ENCODE peak calls at places on chromosomes 2 and 18, in five cellular contexts. One of them, this sample, is unnamed.

GRCh38 chr2:33069894-33070651 is 123.3 kb downstream of the LTBP1 start:
- DNase-seq in right lobe of liver: peak
- DNase-seq in DND-41: no peak
- DNase-seq in PC-3: peak
- DNase-seq in heart right ventricle: peak
- DNase-seq in this sample: no peak

GRCh38 chr2:164103271-164103670 is 367.5 kb upstream of the FIGN start:
- DNase-seq in heart right ventricle: no peak
- DNase-seq in PC-3: no peak
- DNase-seq in DND-41: no peak
- DNase-seq in right lobe of liver: no peak
- DNase-seq in this sample: no peak

GRCh38 chr18:9113468-9114149 is 11.1 kb downstream of the NDUFV2 start:
- DNase-seq in right lobe of liver: no peak
- DNase-seq in DND-41: no peak
- DNase-seq in PC-3: no peak
- DNase-seq in heart right ventricle: no peak
- DNase-seq in this sample: no peak

GRCh38 chr18:13520306-13520705 is 206.1 kb downstream of the FAM210A start:
- DNase-seq in heart right ventricle: peak
- DNase-seq in right lobe of liver: no peak
- DNase-seq in PC-3: no peak
- DNase-seq in DND-41: no peak
- DNase-seq in this sample: no peak

GRCh38 chr2:23418490-23418911 is 33.5 kb downstream of the KLHL29 start:
- DNase-seq in heart right ventricle: no peak
- DNase-seq in PC-3: peak
- DNase-seq in right lobe of liver: no peak
- DNase-seq in DND-41: no peak
- DNase-seq in this sample: no peak

GRCh38 chr2:83342860-83343329 is 1116.2 kb downstream of the SUCLG1 start:
- DNase-seq in heart right ventricle: no peak
- DNase-seq in right lobe of liver: no peak
- DNase-seq in DND-41: no peak
- DNase-seq in PC-3: no peak
- DNase-seq in this sample: no peak

GRCh38 chr2:12014088-12014960 is 267.9 kb downstream of the LPIN1 start:
- DNase-seq in right lobe of liver: no peak
- DNase-seq in heart right ventricle: peak
- DNase-seq in PC-3: no peak
- DNase-seq in DND-41: no peak
- DNase-seq in this sample: no peak

GRCh38 chr2:138632066-138632465 is 130.5 kb downstream of the SPOPL start:
- DNase-seq in PC-3: peak
- DNase-seq in heart right ventricle: no peak
- DNase-seq in right lobe of liver: no peak
- DNase-seq in DND-41: no peak
- DNase-seq in this sample: no peak

GRCh38 chr2:240725266-240726060 is 33.8 kb downstream of the AQP12A start:
- DNase-seq in PC-3: no peak
- DNase-seq in right lobe of liver: no peak
- DNase-seq in heart right ventricle: no peak
- DNase-seq in DND-41: no peak
- DNase-seq in this sample: no peak

GRCh38 chr2:49490710-49491109 is 336.4 kb upstream of the FSHR start:
- DNase-seq in right lobe of liver: peak
- DNase-seq in heart right ventricle: no peak
- DNase-seq in DND-41: peak
- DNase-seq in PC-3: peak
- DNase-seq in this sample: peak

DNA sequence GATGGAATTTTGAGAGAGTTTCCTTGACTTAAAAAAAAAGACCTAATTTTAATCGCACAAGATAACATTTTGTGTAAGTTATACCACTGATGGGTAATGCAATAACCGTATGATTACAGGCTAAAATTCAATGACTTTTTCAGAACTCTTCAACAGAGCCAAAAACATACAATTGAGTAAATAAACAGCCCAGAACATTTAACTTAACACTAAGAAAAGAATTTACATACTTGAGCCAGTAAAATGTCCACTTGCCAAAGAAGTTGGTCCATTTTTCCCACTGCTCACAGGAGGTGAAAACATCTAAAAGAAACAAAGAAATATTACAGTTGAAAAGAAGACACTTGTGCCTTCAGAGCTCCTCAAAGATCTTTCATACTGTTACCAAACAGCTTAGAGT is 2.9 kb downstream of the TCF4 start:
- DNase-seq in heart right ventricle: no peak
- DNase-seq in DND-41: no peak
- DNase-seq in right lobe of liver: no peak
- DNase-seq in PC-3: no peak
- DNase-seq in this sample: no peak
- H3K4me3 ChIP-seq in heart right ventricle: peak
- H3K4me3 ChIP-seq in DND-41: no peak
- H3K4me3 ChIP-seq in right lobe of liver: no peak
- H3K4me3 ChIP-seq in PC-3: no peak
- H3K4me3 ChIP-seq in this sample: no peak

GRCh38 chr2:39723946-39724827 is 54.9 kb downstream of the THUMPD2 start:
- DNase-seq in DND-41: no peak
- DNase-seq in heart right ventricle: no peak
- DNase-seq in right lobe of liver: no peak
- DNase-seq in PC-3: no peak
- DNase-seq in this sample: no peak
- H3K27ac ChIP-seq in DND-41: no peak
- H3K27ac ChIP-seq in heart right ventricle: no peak
- H3K27ac ChIP-seq in right lobe of liver: no peak
- H3K27ac ChIP-seq in PC-3: peak
- H3K27ac ChIP-seq in this sample: no peak

DNA sequence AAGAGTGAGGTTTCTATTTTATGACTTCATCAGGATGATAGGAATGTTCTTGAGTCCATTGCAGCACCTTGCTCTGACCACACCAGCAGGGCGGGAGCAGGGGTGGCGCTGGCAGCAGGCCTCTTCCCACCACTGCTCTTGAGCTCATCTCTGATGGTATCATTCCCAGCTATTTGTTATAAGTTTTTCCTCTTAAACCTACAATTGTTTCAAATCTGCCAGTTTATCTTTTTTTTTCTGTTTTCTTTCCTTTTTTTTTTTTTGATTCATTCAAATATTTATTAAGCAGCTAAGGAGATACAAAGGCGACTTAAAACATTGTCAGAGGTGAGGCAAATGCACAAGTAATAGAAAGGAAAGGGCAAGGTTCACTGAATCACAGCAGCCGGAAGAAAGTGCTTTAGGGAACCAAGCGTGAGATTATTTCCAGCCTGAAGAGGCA is 28.7 kb downstream of the NIFK start:
- DNase-seq in heart right ventricle: no peak
- DNase-seq in right lobe of liver: peak
- DNase-seq in DND-41: no peak
- DNase-seq in PC-3: no peak
- DNase-seq in this sample: peak
- H3K4me3 ChIP-seq in heart right ventricle: no peak
- H3K4me3 ChIP-seq in right lobe of liver: no peak
- H3K4me3 ChIP-seq in DND-41: no peak
- H3K4me3 ChIP-seq in PC-3: no peak
- H3K4me3 ChIP-seq in this sample: no peak

GRCh38 chr2:15746354-15747171 is 154.9 kb downstream of the DDX1 start:
- DNase-seq in PC-3: no peak
- DNase-seq in right lobe of liver: no peak
- DNase-seq in heart right ventricle: no peak
- DNase-seq in DND-41: no peak
- DNase-seq in this sample: no peak
- H3K27ac ChIP-seq in PC-3: no peak
- H3K27ac ChIP-seq in right lobe of liver: no peak
- H3K27ac ChIP-seq in heart right ventricle: no peak
- H3K27ac ChIP-seq in DND-41: no peak
- H3K27ac ChIP-seq in this sample: no peak